ENCODE peak calls at places on chromosomes 2 and 18, in nine cellular contexts. M is GM12878, S is transverse colon, X is HL-60, W is HCT116, I is SK-N-SH, C is stomach, Y is prostate gland, K is Panc1. O is an unnamed sample.
A peak's percentile ranks its signal among the peaks of the same experiment; 100 is the strongest.

GRCh38 chr2:64784168-64785061 is 130.7 kb upstream of the SERTAD2 start:
- DNase-seq in M (no peak), S (peak; percentile 46), X (no peak), W (no peak), I (no peak), C (peak; percentile 65), Y (no peak), K (no peak), O (no peak)

GRCh38 chr2:46857871-46858696 is 57.5 kb downstream of the MCFD2 start:
- DNase-seq in M (no peak), S (no peak), X (no peak), W (no peak), I (no peak), C (no peak), Y (no peak), K (no peak), O (peak; percentile 25)

GRCh38 chr18:48928787-48929186 is 22.0 kb downstream of the SMAD7 start:
- DNase-seq in M (peak; percentile 72), S (peak; percentile 86), X (peak; percentile 81), W (no peak), I (peak; percentile 73), C (peak; percentile 75), Y (peak; percentile 71), K (no peak), O (no peak)

GRCh38 chr2:65436825-65437221 is 4.4 kb upstream of the SPRED2 start:
- DNase-seq in M (peak; percentile 73), S (no peak), X (no peak), W (no peak), I (peak; percentile 42), C (no peak), Y (no peak), K (no peak), O (no peak)

GRCh38 chr2:235055891-235056516 is 104.2 kb downstream of the SH3BP4 start:
- DNase-seq in M (no peak), S (no peak), X (no peak), W (peak; percentile 35), I (no peak), C (peak; percentile 46), Y (no peak), K (no peak), O (no peak)

GRCh38 chr2:48496867-48497266 is 33.1 kb upstream of the STON1 start:
- DNase-seq in M (no peak), S (no peak), X (no peak), W (no peak), I (no peak), C (no peak), Y (no peak), K (no peak), O (no peak)

GRCh38 chr2:68253211-68254068 is 1.1 kb upstream of the PPP3R1 start:
- DNase-seq in M (no peak), S (peak; percentile 13), X (peak; percentile 36), W (no peak), I (peak; percentile 30), C (no peak), Y (no peak), K (peak; percentile 2), O (no peak)

GRCh38 chr18:51610481-51610880 is 413.0 kb upstream of the MEX3C start:
- DNase-seq in M (no peak), S (no peak), X (no peak), W (no peak), I (no peak), C (no peak), Y (no peak), K (no peak), O (no peak)

GRCh38 chr2:95526360-95527341 is 42.1 kb upstream of the TRIM43B start:
- DNase-seq in M (peak; percentile 20), S (peak; percentile 74), X (no peak), W (peak; percentile 29), I (peak; percentile 80), C (peak; percentile 74), Y (peak; percentile 54), K (no peak), O (peak; percentile 78)

GRCh38 chr2:96856776-96857673 is 791 bp downstream of the ANKRD39 start:
- DNase-seq in M (no peak), S (peak; percentile 45), X (peak; percentile 59), W (no peak), I (no peak), C (no peak), Y (no peak), K (no peak), O (peak; percentile 78)

GRCh38 chr2:109322111-109322510 is 193.1 kb downstream of the SH3RF3 start:
- DNase-seq in M (no peak), S (peak; percentile 76), X (no peak), W (no peak), I (no peak), C (peak; percentile 61), Y (peak; percentile 95), K (no peak), O (peak; percentile 98)

GRCh38 chr2:203484266-203485112 is 50.6 kb downstream of the RAPH1 start:
- DNase-seq in M (peak; percentile 40), S (peak; percentile 38), X (peak; percentile 37), W (no peak), I (no peak), C (peak; percentile 32), Y (peak; percentile 21), K (peak; percentile 45), O (no peak)

GRCh38 chr18:26436176-26437031 is 111.9 kb downstream of the KCTD1 start:
- DNase-seq in M (no peak), S (no peak), X (no peak), W (peak; percentile 73), I (no peak), C (no peak), Y (no peak), K (peak; percentile 15), O (no peak)

DNA sequence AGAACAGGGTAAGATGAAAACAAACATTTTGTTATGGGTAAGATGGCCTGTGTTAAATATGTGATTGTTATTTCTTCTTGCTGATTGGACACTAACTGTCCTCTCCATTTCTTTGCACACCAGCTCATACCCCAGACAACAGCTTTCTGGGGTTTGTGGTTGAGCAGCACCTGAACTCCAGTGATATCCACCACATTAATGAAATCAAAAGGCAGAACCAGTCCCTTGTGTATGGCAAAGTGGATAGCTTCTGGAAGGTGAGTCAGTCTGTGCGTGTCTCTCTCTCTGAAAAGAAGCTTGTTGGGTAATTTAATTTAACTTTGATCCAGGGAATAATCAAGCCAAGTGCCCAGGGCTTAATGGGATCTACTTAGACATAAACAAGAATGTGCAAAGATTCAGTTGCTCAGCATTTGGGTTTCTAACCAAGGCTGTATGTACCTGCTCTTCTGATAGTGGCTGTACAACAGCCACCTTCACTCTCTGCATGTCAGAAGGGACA is 108.3 kb downstream of the MGAT5 start:
- DNase-seq in M (no peak), S (no peak), X (no peak), W (no peak), I (no peak), C (no peak), Y (no peak), K (no peak), O (no peak)
- TF ChIP-seq POLR2AphosphoS5 in M (no peak), S (no peak), X (no peak), W (no peak), I (no peak), C (no peak), Y (no peak), K (no peak), O (no peak)

GRCh38 chr2:88832992-88833389 is 141.5 kb downstream of the RPIA start:
- DNase-seq in M (no peak), S (no peak), X (no peak), W (no peak), I (no peak), C (no peak), Y (no peak), K (no peak), O (no peak)
- H3K4me3 ChIP-seq in M (no peak overlapping the region), S (no peak overlapping the region), X (no peak overlapping the region), W (no peak overlapping the region), I (no peak overlapping the region), C (no peak overlapping the region), Y (no peak overlapping the region), K (no peak overlapping the region), O (no peak overlapping the region)

GRCh38 chr18:25239636-25240468 is 112.1 kb downstream of the ZNF521 start:
- DNase-seq in M (no peak), S (no peak), X (no peak), W (no peak), I (no peak), C (no peak), Y (no peak), K (no peak), O (no peak)
- TF ChIP-seq POLR2AphosphoS5 in M (no peak), S (no peak), X (no peak), W (no peak), I (no peak), C (no peak), Y (no peak), K (no peak), O (no peak)

GRCh38 chr18:77906103-77906502 is 656.5 kb downstream of the GALR1 start:
- DNase-seq in M (no peak), S (no peak), X (no peak), W (no peak), I (no peak), C (no peak), Y (no peak), K (no peak), O (no peak)

GRCh38 chr18:77897606-77898005 is 648.0 kb downstream of the GALR1 start:
- DNase-seq in M (no peak), S (no peak), X (no peak), W (no peak), I (no peak), C (no peak), Y (no peak), K (no peak), O (no peak)

GRCh38 chr18:77905449-77906055 is 655.9 kb downstream of the GALR1 start:
- DNase-seq in M (no peak), S (no peak), X (no peak), W (no peak), I (no peak), C (no peak), Y (no peak), K (no peak), O (no peak)

GRCh38 chr18:77905011-77905410 is 655.4 kb downstream of the GALR1 start:
- DNase-seq in M (no peak), S (no peak), X (no peak), W (no peak), I (no peak), C (no peak), Y (no peak), K (no peak), O (no peak)

GRCh38 chr18:77899972-77900754 is 650.5 kb downstream of the GALR1 start:
- DNase-seq in M (no peak), S (peak; percentile 14), X (peak; percentile 51), W (no peak), I (peak; percentile 89), C (peak; percentile 35), Y (no peak), K (peak; percentile 7), O (no peak)
- H3K4me3 ChIP-seq in M (no peak overlapping the region), S (no peak overlapping the region), X (peak overlapping the region; percentile 27), W (no peak overlapping the region), I (peak overlapping the region; percentile 22), C (peak overlapping the region; percentile 25), Y (peak overlapping the region; percentile 6), K (peak overlapping the region; percentile 19), O (peak overlapping the region; percentile 11)

O was measured in sigmoid colon.